ENCODE peak calls at places on chromosomes 11 and 22, in eight cellular contexts. N is body of pancreas; H is upper lobe of right lung; L is Peyer's patch; B is cardiac muscle cell; M is CD4-positive, CD25-positive, alpha-beta regulatory T cell; A is GM23338; F is colonic mucosa. C is an unnamed sample.

GRCh38 chr11:15309296-15309695 is 194.6 kb downstream of the INSC start:
- DNase-seq in M (no peak), A (no peak), L (no peak), H (no peak), N (no peak), F (no peak), B (no peak), C (no peak)

GRCh38 chr11:113705871-113706654 is at the start of gene TMPRSS5:
- DNase-seq in A (no peak), M (no peak), B (no peak), L (no peak), N (no peak), F (no peak), H (no peak), C (no peak)

GRCh38 chr11:118437046-118437735 is 899 bp downstream of the KMT2A start:
- DNase-seq in B (peak), H (peak), F (peak), L (peak), N (peak), A (peak), M (peak), C (peak)

GRCh38 chr11:104410336-104410735 is 246.4 kb upstream of the PDGFD start:
- DNase-seq in B (no peak), F (no peak), A (no peak), M (no peak), N (no peak), H (no peak), L (no peak), C (no peak)

GRCh38 chr11:82225930-82226329 is 507.7 kb downstream of the FAM181B start:
- DNase-seq in A (peak), L (no peak), F (no peak), N (no peak), B (no peak), M (no peak), H (no peak), C (no peak)

GRCh38 chr11:128040603-128041002 is 546.8 kb downstream of the ETS1 start:
- DNase-seq in L (no peak), F (no peak), M (no peak), B (no peak), H (no peak), A (no peak), N (no peak), C (no peak)

GRCh38 chr11:125071408-125071807 is 8.3 kb downstream of the SLC37A2 start:
- DNase-seq in A (no peak), B (no peak), L (peak), M (no peak), H (no peak), F (no peak), N (no peak), C (no peak)

GRCh38 chr11:1739576-1739975 is 10.8 kb downstream of the IFITM10 start:
- DNase-seq in L (no peak), B (no peak), N (no peak), H (peak), F (no peak), A (no peak), M (no peak), C (no peak)

GRCh38 chr22:44462246-44463015 is 35.6 kb downstream of the RTL6 start:
- DNase-seq in M (no peak), F (peak), H (no peak), L (no peak), A (no peak), N (no peak), B (no peak), C (no peak)
- H3K27ac ChIP-seq in M (no peak), F (no peak), H (no peak), L (no peak), A (no peak), N (no peak), B (no peak), C (no peak)

DNA sequence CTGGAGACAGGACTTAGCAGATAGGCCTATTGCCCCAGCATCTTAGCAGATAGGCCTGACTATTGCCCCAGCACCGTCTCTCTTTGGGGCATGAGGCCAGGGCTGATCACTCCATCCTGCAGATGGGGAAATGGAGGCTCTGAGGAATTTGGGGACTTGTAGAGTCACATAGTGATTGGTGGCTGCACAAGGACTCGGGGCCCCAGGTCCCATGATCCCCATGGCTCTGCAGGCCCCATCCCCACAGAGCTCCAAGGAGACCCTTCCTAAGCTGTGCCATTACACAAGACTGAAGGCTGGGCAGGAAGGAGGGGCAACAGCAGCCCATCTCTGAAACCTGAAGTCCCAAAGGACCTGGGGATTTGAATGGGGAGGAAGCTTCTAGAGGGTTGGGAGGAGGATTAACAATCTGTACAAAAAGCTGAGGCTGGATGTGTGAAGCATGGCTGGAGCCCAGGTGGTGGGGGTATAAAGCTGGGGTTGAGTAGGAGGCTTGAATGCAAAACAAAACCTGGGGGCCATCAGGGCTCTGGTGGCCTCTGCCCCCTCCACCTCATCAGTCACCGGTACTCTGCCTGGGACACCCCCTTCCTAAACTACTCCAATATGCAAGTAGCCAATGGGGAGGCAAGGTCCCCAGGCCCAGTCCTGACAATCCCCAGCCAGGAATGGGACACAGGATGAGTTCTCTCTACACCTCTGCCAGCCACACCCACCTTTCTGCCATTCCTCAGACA is 1.5 kb downstream of the ARAP1 start:
- DNase-seq in F (no peak), A (no peak), B (no peak), L (no peak), H (no peak), N (no peak), M (no peak), C (no peak)
- H3K4me3 ChIP-seq in F (peak), A (peak), B (peak), L (peak), H (peak), N (no peak), M (peak), C (no peak)

DNA sequence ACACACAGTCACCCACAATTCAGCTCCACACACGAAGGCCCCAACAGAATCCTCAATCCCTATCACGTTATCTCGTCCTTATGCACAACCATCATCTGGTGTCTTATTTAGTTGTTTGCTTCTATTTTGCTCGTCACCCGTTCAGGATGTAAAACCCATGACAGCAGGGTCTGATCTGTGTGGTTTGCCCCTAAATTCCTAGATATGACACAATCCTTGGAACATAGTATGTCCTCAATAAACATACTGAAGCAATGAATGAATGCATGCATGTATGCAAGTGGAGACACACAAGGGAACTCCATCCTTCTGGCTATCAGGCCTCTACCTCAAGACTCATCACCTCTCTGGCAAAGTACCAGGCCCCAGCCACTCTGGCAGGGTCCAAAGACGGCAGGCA is 20.2 kb downstream of the STARD10 start:
- DNase-seq in H (no peak), L (no peak), B (no peak), A (no peak), N (no peak), F (no peak), M (no peak), C (no peak)
- H3K27ac ChIP-seq in H (no peak), L (no peak), B (peak), A (no peak), N (peak), F (no peak), M (no peak), C (peak)

GRCh38 chr22:49935561-49935960 is 17.1 kb downstream of the CRELD2 start:
- DNase-seq in N (no peak), A (peak), B (no peak), M (peak), L (no peak), F (no peak), H (no peak), C (peak)

GRCh38 chr22:49931863-49932262 is 13.4 kb downstream of the CRELD2 start:
- DNase-seq in B (no peak), N (no peak), F (no peak), M (no peak), L (no peak), A (no peak), H (no peak), C (no peak)

GRCh38 chr22:49934891-49935557 is 16.6 kb downstream of the CRELD2 start:
- DNase-seq in N (peak), L (peak), F (peak), A (peak), B (peak), H (peak), M (peak), C (peak)

GRCh38 chr22:49934144-49934890 is 15.9 kb downstream of the CRELD2 start:
- DNase-seq in B (no peak), N (peak), H (peak), M (peak), F (peak), L (peak), A (no peak), C (peak)

GRCh38 chr22:49933236-49933921 is 14.9 kb downstream of the CRELD2 start:
- DNase-seq in L (no peak), M (no peak), B (no peak), A (no peak), N (peak), H (peak), F (no peak), C (peak)
- H3K4me3 ChIP-seq in L (no peak), M (no peak), B (no peak), A (no peak), N (no peak), H (peak), F (no peak), C (no peak)

DNA sequence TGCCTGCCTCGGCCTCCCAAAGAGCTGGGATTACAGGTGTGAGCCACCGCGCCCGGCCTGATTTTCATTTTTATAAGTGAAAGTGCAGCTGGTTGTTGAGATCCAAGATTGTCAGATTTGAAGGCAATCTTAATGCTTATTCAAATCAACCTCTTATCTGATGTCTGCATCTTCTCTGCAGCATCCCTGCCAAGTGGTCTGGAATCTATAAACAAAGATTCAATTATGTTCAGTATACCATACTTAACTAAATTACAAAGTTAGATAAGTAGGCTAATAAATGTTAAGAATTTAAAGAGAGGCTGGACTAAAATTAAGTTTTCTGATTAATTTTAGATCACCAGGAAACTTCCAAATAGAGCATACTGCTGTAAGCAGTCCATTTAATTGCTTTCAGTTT is 53.8 kb downstream of the POLD3 start:
- DNase-seq in A (no peak), L (no peak), F (no peak), M (no peak), H (no peak), N (no peak), B (no peak), C (no peak)
- H3K27ac ChIP-seq in A (no peak), L (no peak), F (peak), M (no peak), H (no peak), N (no peak), B (no peak), C (no peak)

GRCh38 chr11:69638941-69639681 is 1.8 kb upstream of the CCND1 start:
- DNase-seq in M (no peak), A (peak), L (peak), H (peak), F (peak), N (peak), B (peak), C (peak)
- H3K4me3 ChIP-seq in M (no peak), A (peak), L (peak), H (peak), F (peak), N (no peak), B (peak), C (peak)

DNA sequence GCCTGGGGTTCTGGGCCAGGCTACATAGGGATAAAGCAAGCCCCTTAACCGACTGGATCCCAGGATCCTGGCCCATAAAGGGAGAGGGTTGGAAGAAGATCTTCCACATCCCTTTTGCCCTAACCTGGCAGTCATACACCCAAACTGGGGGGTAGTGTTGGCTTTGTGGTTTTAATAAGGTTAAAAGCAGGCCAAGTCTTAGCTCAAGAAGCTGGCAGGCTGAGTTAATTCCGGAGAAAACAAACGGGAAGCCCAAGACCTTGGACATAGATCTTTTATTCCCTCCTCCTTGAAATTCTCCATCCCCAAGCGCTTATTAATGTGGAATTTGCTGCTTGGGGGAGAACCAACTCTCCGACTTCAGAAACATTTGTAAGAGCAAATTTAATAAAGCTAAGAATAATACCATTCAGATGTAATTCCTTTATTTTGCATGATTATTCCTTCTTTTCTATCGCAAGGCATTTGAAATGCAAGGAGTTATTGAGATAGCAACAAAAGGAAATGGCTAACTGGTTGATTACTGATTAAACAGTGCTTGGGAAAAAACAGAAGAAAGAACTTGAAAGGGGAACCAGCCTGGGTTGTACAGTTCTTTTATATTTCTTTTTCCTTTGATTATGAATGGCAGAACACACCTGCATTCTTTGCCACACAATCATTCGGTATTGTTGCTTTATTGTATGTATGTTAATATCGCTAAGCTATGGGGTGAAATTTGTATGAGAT is 6.2 kb upstream of the ARHGAP8 start:
- DNase-seq in L (no peak), M (no peak), A (no peak), N (no peak), B (no peak), H (no peak), F (no peak), C (no peak)
- H3K27ac ChIP-seq in L (no peak), M (no peak), A (no peak), N (peak), B (no peak), H (peak), F (peak), C (no peak)

GRCh38 chr22:45867118-45867905 is 109.7 kb downstream of the WNT7B start:
- DNase-seq in A (peak), F (peak), M (no peak), B (peak), H (peak), N (peak), L (no peak), C (no peak)
- H3K4me3 ChIP-seq in A (peak), F (no peak), M (no peak), B (peak), H (peak), N (no peak), L (peak), C (no peak)

DNA sequence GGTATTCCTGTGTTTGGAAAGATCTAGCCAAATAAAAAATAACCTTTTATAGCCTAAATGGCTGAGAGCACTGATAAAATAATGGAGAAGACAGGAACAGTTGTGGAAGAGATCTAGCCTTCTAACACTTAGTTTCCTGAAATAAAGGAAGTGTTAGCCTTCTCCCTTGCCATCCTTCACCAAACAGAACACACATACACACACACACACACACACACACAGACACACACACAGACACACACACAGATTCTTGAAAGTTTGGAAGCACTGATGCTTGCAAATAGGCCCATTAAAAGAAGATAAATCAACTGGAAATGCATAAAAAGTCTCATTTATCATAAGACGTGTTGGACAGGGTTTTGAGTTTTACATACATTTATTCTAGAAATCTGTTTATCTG is 37.5 kb downstream of the KIRREL3 start:
- DNase-seq in N (no peak), F (no peak), H (no peak), A (no peak), L (no peak), M (no peak), B (no peak), C (no peak)
- H3K27ac ChIP-seq in N (no peak), F (peak), H (no peak), A (no peak), L (no peak), M (no peak), B (no peak), C (no peak)